ENCODE peak calls at places on chromosome 14, in eight cellular contexts. E is activated T-cell treated with anti-CD3 and anti-CD28 coated beads, Interleukin-2, amount 50 U/mL, for 48 hours; P is testis; T is sciatic nerve; W is glomerular endothelial cell; K is stimulated activated CD4-positive, alpha-beta T cell treated with anti-CD3 and anti-CD28 coated beads, TNF-alpha, amount 100 ng/mL, for 24 hours; A is M059J; H is hypothalamus. N is an unnamed sample.

GRCh38 chr14:84975503-84975902 is 554.4 kb upstream of the FLRT2 start:
- DNase-seq in W (no peak), K (no peak), H (no peak), T (no peak), E (no peak), A (no peak), P (no peak), N (no peak)

GRCh38 chr14:99512571-99513182 is 31.5 kb downstream of the CCNK start:
- DNase-seq in P (no peak), H (no peak), K (no peak), T (peak), A (no peak), E (peak), W (no peak), N (no peak)

GRCh38 chr14:77306406-77307098 is 14.1 kb downstream of the POMT2 start:
- DNase-seq in A (no peak), T (no peak), E (no peak), W (no peak), P (peak), H (peak), K (no peak), N (no peak)

GRCh38 chr14:99579903-99580570 is 24.0 kb downstream of the CCDC85C start:
- DNase-seq in E (no peak), T (no peak), K (no peak), W (no peak), A (peak), H (no peak), P (no peak), N (no peak)

GRCh38 chr14:75654127-75654732 is 6.4 kb downstream of the ERG28 start:
- DNase-seq in E (peak), T (peak), P (peak), W (no peak), A (peak), H (peak), K (peak), N (peak)

GRCh38 chr14:105303949-105304348 is 3.1 kb upstream of the BRF1 start:
- DNase-seq in W (no peak), H (no peak), T (no peak), P (no peak), K (no peak), A (no peak), E (no peak), N (no peak)

GRCh38 chr14:89899917-89900680 is 54.4 kb downstream of the EFCAB11 start:
- DNase-seq in P (no peak), T (no peak), A (peak), H (no peak), W (no peak), K (no peak), E (no peak), N (peak)

GRCh38 chr14:87052646-87053225 is 940.2 kb downstream of the GALC start:
- DNase-seq in A (no peak), P (no peak), E (no peak), H (no peak), T (no peak), W (no peak), K (no peak), N (no peak)

GRCh38 chr14:70378687-70379086 is 19.2 kb upstream of the COX16 start:
- DNase-seq in K (no peak), H (no peak), A (no peak), P (no peak), T (no peak), E (no peak), W (no peak), N (no peak)

GRCh38 chr14:104134061-104134965 is 4.1 kb upstream of the KIF26A start:
- DNase-seq in H (no peak), T (peak), K (no peak), E (no peak), W (no peak), A (no peak), P (no peak), N (no peak)

GRCh38 chr14:60925286-60925685 is 55.6 kb downstream of the TRMT5 start:
- DNase-seq in H (no peak), T (no peak), P (no peak), W (no peak), A (no peak), E (no peak), K (no peak), N (no peak)

GRCh38 chr14:89507521-89507920 is 90.5 kb upstream of the FOXN3 start:
- DNase-seq in P (no peak), W (no peak), H (no peak), A (peak), T (no peak), E (no peak), K (no peak), N (no peak)

GRCh38 chr14:94638330-94638729 is 26.1 kb downstream of the SERPINA3 start:
- DNase-seq in A (peak), H (no peak), E (no peak), W (no peak), T (no peak), P (no peak), K (no peak), N (no peak)

GRCh38 chr14:75861161-75861621 is 120.6 kb downstream of the TGFB3 start:
- DNase-seq in H (no peak), T (no peak), K (no peak), P (no peak), E (no peak), W (no peak), A (peak), N (no peak)

GRCh38 chr14:57122129-57122528 is 146.6 kb downstream of the EXOC5 start:
- DNase-seq in A (no peak), W (no peak), P (no peak), E (no peak), T (no peak), K (no peak), H (no peak), N (no peak)

GRCh38 chr14:36941783-36942521 is 230.5 kb downstream of the SLC25A21 start:
- DNase-seq in P (peak), H (peak), K (peak), E (peak), W (peak), T (peak), A (peak), N (peak)

GRCh38 chr14:96445844-96446710 is 54.1 kb downstream of the AK7 start:
- DNase-seq in H (no peak), T (no peak), A (no peak), E (no peak), P (no peak), K (no peak), W (no peak), N (no peak)

GRCh38 chr14:92351750-92352149 is 28.8 kb downstream of the SLC24A4 start:
- DNase-seq in H (no peak), E (no peak), K (no peak), T (no peak), P (no peak), A (no peak), W (no peak), N (no peak)

GRCh38 chr14:104317975-104318557 is 179.7 kb downstream of the KIF26A start:
- DNase-seq in P (no peak), A (no peak), E (no peak), W (no peak), K (no peak), T (peak), H (no peak), N (no peak)

GRCh38 chr14:78486621-78487020 is 316.4 kb downstream of the NRXN3 start:
- DNase-seq in T (no peak), W (no peak), E (no peak), H (no peak), K (no peak), A (no peak), P (no peak), N (no peak)

GRCh38 chr14:74510955-74511354 is 17.4 kb downstream of the ISCA2 start:
- DNase-seq in W (no peak), T (no peak), E (no peak), P (no peak), A (peak), K (no peak), H (no peak), N (no peak)

GRCh38 chr14:66121859-66122258 is 364.3 kb upstream of the CCDC196 start:
- DNase-seq in K (no peak), W (no peak), H (no peak), E (no peak), P (no peak), A (no peak), T (no peak), N (no peak)

GRCh38 chr14:77026930-77027537 is 1.5 kb downstream of the IRF2BPL start:
- DNase-seq in K (peak), A (peak), H (peak), E (no peak), W (no peak), T (no peak), P (no peak), N (peak)

GRCh38 chr14:31445703-31446102 is 11.6 kb downstream of the DTD2 start:
- DNase-seq in K (no peak), A (no peak), H (no peak), W (no peak), E (no peak), P (no peak), T (no peak), N (no peak)